ENCODE peak calls at places on chromosomes 4 and X, in six cellular contexts. W is body of pancreas; N is activated CD8-positive, alpha-beta memory T cell treated with anti-CD3 and anti-CD28 coated beads, Interleukin-2, amount 50 U/mL, for 4 hours; A is activated T-cell treated with anti-CD3 and anti-CD28 coated beads for 1 hour; Z is T-helper 2 cell; Q is LHCN-M2. R is an unnamed sample.
A peak's percentile ranks its signal among the peaks of the same experiment; 100 is the strongest.

GRCh38 chr4:78551420-78552351 is at the start of gene ANXA3:
- DNase-seq in W (peak; percentile 61), N (no peak), A (no peak), Z (no peak), Q (no peak), R (no peak)

GRCh38 chr4:41977709-41978108 is 3.8 kb upstream of the DCAF4L1 start:
- DNase-seq in W (no peak), N (no peak), A (no peak), Z (no peak), Q (peak; percentile 77), R (no peak)

GRCh38 chrX:50067435-50068292 is 133.1 kb downstream of the AKAP4 start:
- DNase-seq in W (peak; percentile 47), N (no peak), A (no peak), Z (no peak), Q (peak; percentile 3), R (no peak)

GRCh38 chr4:24850669-24851068 is 55.3 kb downstream of the SOD3 start:
- DNase-seq in W (no peak), N (no peak), A (no peak), Z (no peak), Q (peak; percentile 84), R (no peak)

GRCh38 chrX:3811331-3812311 is 98.2 kb upstream of the PRKX start:
- DNase-seq in W (peak; percentile 42), N (peak; percentile 33), A (no peak), Z (peak; percentile 86), Q (peak; percentile 14), R (peak; percentile 77)

GRCh38 chr4:18931643-18932373 is 910.3 kb upstream of the LCORL start:
- DNase-seq in W (no peak), N (no peak), A (no peak), Z (no peak), Q (no peak), R (no peak)

GRCh38 chr4:56215901-56216300 is 171.4 kb downstream of the AASDH start:
- DNase-seq in W (peak; percentile 8), N (no peak), A (no peak), Z (no peak), Q (no peak), R (no peak)

GRCh38 chr4:155572106-155572703 is 94.4 kb upstream of the GUCY1A1 start:
- DNase-seq in W (no peak), N (no peak), A (no peak), Z (no peak), Q (no peak), R (no peak)

GRCh38 chr4:17667653-17668201 is 53.3 kb downstream of the MED28 start:
- DNase-seq in W (no peak), N (no peak), A (no peak), Z (no peak), Q (no peak), R (no peak)

GRCh38 chr4:26420438-26420837 is 69.8 kb downstream of the CCKAR start:
- DNase-seq in W (no peak), N (no peak), A (no peak), Z (no peak), Q (peak; percentile 30), R (no peak)

GRCh38 chr4:113278324-113278934 is 229.0 kb downstream of the ANK2 start:
- DNase-seq in W (peak; percentile 63), N (peak; percentile 38), A (peak; percentile 33), Z (peak; percentile 76), Q (peak; percentile 72), R (peak; percentile 74)

GRCh38 chr4:18042012-18042411 is 20.5 kb upstream of the LCORL start:
- DNase-seq in W (no peak), N (no peak), A (no peak), Z (no peak), Q (no peak), R (no peak)

GRCh38 chrX:45142185-45142584 is 58.5 kb downstream of the DIPK2B start:
- DNase-seq in W (no peak), N (no peak), A (no peak), Z (no peak), Q (peak; percentile 1), R (no peak)

GRCh38 chr4:128155231-128155855 is 94.2 kb downstream of the LARP1B start:
- DNase-seq in W (no peak), N (no peak), A (no peak), Z (no peak), Q (no peak), R (no peak)

GRCh38 chrX:46444011-46444410 is 101.2 kb downstream of the ZNF674 start:
- DNase-seq in W (no peak), N (no peak), A (no peak), Z (no peak), Q (peak; percentile 89), R (no peak)

GRCh38 chrX:153878285-153878779 is 7.6 kb downstream of the L1CAM start:
- DNase-seq in W (no peak), N (no peak), A (no peak), Z (no peak), Q (no peak), R (no peak)

GRCh38 chrX:14026121-14026520 is 3.6 kb downstream of the GEMIN8 start:
- DNase-seq in W (no peak), N (no peak), A (no peak), Z (no peak), Q (no peak), R (no peak)

GRCh38 chr4:152256996-152257395 is 278.9 kb downstream of the FBXW7 start:
- DNase-seq in W (no peak), N (no peak), A (no peak), Z (no peak), Q (no peak), R (no peak)

GRCh38 chrX:102976793-102977495 is 39.9 kb downstream of the RAB40AL start:
- DNase-seq in W (peak; percentile 24), N (no peak), A (no peak), Z (no peak), Q (peak; percentile 71), R (no peak)

GRCh38 chr4:60952921-60953320 is 247.2 kb upstream of the ADGRL3 start:
- DNase-seq in W (no peak), N (no peak), A (no peak), Z (no peak), Q (no peak), R (no peak)

GRCh38 chrX:153571159-153571908 is 27.6 kb downstream of the CCNQ start:
- DNase-seq in W (no peak), N (no peak), A (no peak), Z (no peak), Q (no peak), R (no peak)

GRCh38 chr4:4296283-4296846 is 6.3 kb downstream of the ZBTB49 start:
- DNase-seq in W (no peak), N (no peak), A (no peak), Z (no peak), Q (no peak), R (no peak)

GRCh38 chrX:314781-315595 is 3.6 kb downstream of the GTPBP6 start:
- DNase-seq in W (peak; percentile 8), N (peak; percentile 15), A (no peak), Z (no peak), Q (no peak), R (peak; percentile 62)

GRCh38 chr4:118289794-118290193 is 63.0 kb downstream of the PRSS12 start:
- DNase-seq in W (no peak), N (no peak), A (no peak), Z (no peak), Q (no peak), R (no peak)

GRCh38 chr4:39718366-39719323 is 20.7 kb downstream of the UBE2K start:
- DNase-seq in W (no peak), N (no peak), A (no peak), Z (peak; percentile 39), Q (no peak), R (peak; percentile 59)

GRCh38 chr4:106541253-106541652 is 172.7 kb upstream of the GIMD1 start:
- DNase-seq in W (no peak), N (no peak), A (no peak), Z (no peak), Q (peak; percentile 74), R (no peak)

GRCh38 chr4:5912614-5913019 is 19.7 kb upstream of the CRMP1 start:
- DNase-seq in W (no peak), N (no peak), A (no peak), Z (no peak), Q (no peak), R (no peak)

GRCh38 chrX:71216446-71216845 is 6.6 kb upstream of the GJB1 start:
- DNase-seq in W (peak; percentile 29), N (no peak), A (no peak), Z (no peak), Q (no peak), R (no peak)

GRCh38 chrX:57227691-57228090 is 58.8 kb upstream of the FAAH2 start:
- DNase-seq in W (no peak), N (no peak), A (no peak), Z (peak; percentile 66), Q (no peak), R (no peak)

GRCh38 chr4:36244257-36245084 is at the start of gene ARAP2:
- DNase-seq in W (peak; percentile 83), N (peak; percentile 84), A (peak; percentile 60), Z (peak; percentile 80), Q (no peak), R (peak; percentile 92)

GRCh38 chrX:152638443-152638904 is 779 bp downstream of the GABRQ start:
- DNase-seq in W (no peak), N (no peak), A (no peak), Z (no peak), Q (no peak), R (no peak)

GRCh38 chrX:134294548-134294947 is 57.6 kb downstream of the CCDC160 start:
- DNase-seq in W (no peak), N (no peak), A (no peak), Z (no peak), Q (peak; percentile 1), R (no peak)

GRCh38 chrX:16199343-16199742 is 32.1 kb downstream of the MAGEB17 start:
- DNase-seq in W (no peak), N (no peak), A (no peak), Z (no peak), Q (no peak), R (no peak)

GRCh38 chrX:95945528-95945927 is 739.1 kb upstream of the DIAPH2 start:
- DNase-seq in W (no peak), N (no peak), A (no peak), Z (no peak), Q (no peak), R (no peak)

R was measured in activated effector memory CD4-positive, alpha-beta T cell treated with anti-CD3 and anti-CD28 coated beads, Interleukin-2, amount 50 U/mL, for 16 hours.